ENCODE peak calls at places on chromosomes 11 and 22, in nine cellular contexts. X is T1000; V is stimulated activated CD8-positive, alpha-beta memory T cell treated with anti-CD3 and anti-CD28 coated beads, Interleukin-7, amount 100 ng/mL, for 1 hour; Z is left ventricle myocardium inferior; C is Right ventricle myocardium superior; B is NCI-H2081; P is stomach; T is endothelial cell; O is NCI-H1436. E is an unnamed sample.
A peak's percentile ranks its signal among the peaks of the same experiment; 100 is the strongest.

GRCh38 chr11:46055371-46055770 is 65.9 kb downstream of the PHF21A start:
- DNase-seq in Z (no peak), C (no peak), P (no peak), T (no peak), X (peak; percentile 44), O (no peak), B (no peak), V (no peak), E (no peak)

GRCh38 chr11:66290332-66290629 is 1.3 kb upstream of the YIF1A start:
- DNase-seq in X (no peak), T (no peak), P (no peak), C (no peak), Z (no peak), V (no peak), B (no peak), O (no peak), E (no peak)

GRCh38 chr11:105357764-105358163 is 218.2 kb upstream of the CARD18 start:
- DNase-seq in P (no peak), C (no peak), O (no peak), V (no peak), Z (no peak), B (no peak), X (no peak), T (no peak), E (no peak)

GRCh38 chr11:45610627-45611026 is 54.8 kb downstream of the CHST1 start:
- DNase-seq in O (no peak), C (peak; percentile 47), X (no peak), B (no peak), T (no peak), Z (no peak), V (no peak), P (no peak), E (no peak)

GRCh38 chr11:69327741-69328191 is 33.8 kb downstream of the MYEOV start:
- DNase-seq in P (peak; percentile 8), C (no peak), V (no peak), Z (no peak), X (no peak), B (no peak), O (no peak), T (no peak), E (no peak)

GRCh38 chr11:111846640-111847039 is 24.7 kb downstream of the ALG9 start:
- DNase-seq in O (no peak), C (no peak), P (no peak), B (no peak), X (peak; percentile 1), Z (no peak), V (no peak), T (no peak), E (no peak)

GRCh38 chr22:26393929-26394328 is 35.1 kb upstream of the ASPHD2 start:
- DNase-seq in P (no peak), T (no peak), Z (no peak), O (no peak), B (no peak), C (no peak), X (no peak), V (no peak), E (no peak)

GRCh38 chr11:33618956-33619355 is 81.7 kb downstream of the C11orf91 start:
- DNase-seq in Z (no peak), T (no peak), P (no peak), O (no peak), X (no peak), C (no peak), B (no peak), V (no peak), E (no peak)

GRCh38 chr11:82747471-82747870 is 13.8 kb upstream of the FAM181B start:
- DNase-seq in X (no peak), C (no peak), Z (no peak), B (no peak), O (no peak), P (no peak), V (no peak), T (no peak), E (no peak)

GRCh38 chr11:75577198-75577597 is 15.1 kb downstream of the SERPINH1 start:
- DNase-seq in B (peak; percentile 4), Z (no peak), P (peak; percentile 52), O (no peak), C (peak; percentile 72), V (peak; percentile 14), X (peak; percentile 21), T (peak; percentile 50), E (no peak)

GRCh38 chr11:59292611-59293010 is 66.1 kb upstream of the OR5AN1 start:
- DNase-seq in Z (no peak), C (no peak), B (no peak), X (no peak), T (no peak), V (no peak), P (no peak), O (no peak), E (no peak)

GRCh38 chr11:14971865-14972580 is at the start of gene CALCA:
- DNase-seq in Z (no peak), V (no peak), T (no peak), X (no peak), O (peak; percentile 64), C (no peak), B (no peak), P (no peak), E (no peak)

GRCh38 chr11:72741429-72741833 is 10.8 kb downstream of the ARAP1 start:
- DNase-seq in X (no peak), C (no peak), Z (peak; percentile 42), B (no peak), T (peak; percentile 31), O (no peak), V (no peak), P (no peak), E (no peak)

GRCh38 chr11:36249271-36249670 is 40.0 kb downstream of the COMMD9 start:
- DNase-seq in T (no peak), C (no peak), Z (no peak), V (no peak), B (no peak), X (peak; percentile 39), P (no peak), O (no peak), E (no peak)

GRCh38 chr11:119055901-119056300 is 1.1 kb downstream of the HYOU1 start:
- DNase-seq in O (no peak), P (no peak), X (no peak), Z (no peak), T (no peak), C (no peak), V (no peak), B (no peak), E (no peak)

GRCh38 chr22:50320671-50321325 is 6.0 kb downstream of the DENND6B start:
- DNase-seq in C (no peak), O (no peak), P (no peak), Z (no peak), B (no peak), V (no peak), X (no peak), T (no peak), E (no peak)

GRCh38 chr11:73414977-73415492 is 38.8 kb downstream of the RELT start:
- DNase-seq in X (no peak), B (no peak), C (no peak), V (no peak), P (no peak), O (no peak), Z (no peak), T (no peak), E (no peak)

GRCh38 chr11:17745032-17745772 is 10.6 kb downstream of the KCNC1 start:
- DNase-seq in T (no peak), X (no peak), C (peak; percentile 24), P (no peak), V (no peak), O (no peak), Z (no peak), B (no peak), E (no peak)

GRCh38 chr11:96413408-96413807 is 23.6 kb downstream of the JRKL start:
- DNase-seq in T (no peak), V (no peak), X (no peak), B (no peak), P (no peak), C (no peak), O (no peak), Z (no peak), E (no peak)

GRCh38 chr11:121418625-121419114 is 33.4 kb upstream of the SORL1 start:
- DNase-seq in X (no peak), T (no peak), B (no peak), C (peak; percentile 60), O (no peak), P (no peak), Z (no peak), V (peak; percentile 3), E (no peak)

GRCh38 chr11:69862797-69863543 is 43.8 kb upstream of the FGF3 start:
- DNase-seq in O (no peak), X (no peak), C (no peak), B (no peak), V (no peak), P (no peak), Z (no peak), T (no peak), E (no peak)

GRCh38 chr11:111983187-111983986 is 41.8 kb upstream of the DLAT start:
- DNase-seq in Z (no peak), T (peak; percentile 36), P (peak; percentile 71), C (peak; percentile 48), B (peak; percentile 4), O (no peak), V (no peak), X (no peak), E (no peak)

GRCh38 chr11:45816614-45817013 is 11.7 kb downstream of the SLC35C1 start:
- DNase-seq in P (no peak), B (peak; percentile 44), Z (no peak), C (no peak), O (no peak), V (no peak), X (no peak), T (no peak), E (no peak)

GRCh38 chr11:7775689-7776088 is 21.1 kb downstream of the OR5P2 start:
- DNase-seq in T (no peak), Z (no peak), O (no peak), V (no peak), P (no peak), B (no peak), X (no peak), C (no peak), E (no peak)

GRCh38 chr22:30027169-30027568 is 53.1 kb upstream of the HORMAD2 start:
- DNase-seq in O (no peak), P (peak; percentile 64), T (no peak), Z (no peak), V (no peak), C (no peak), B (no peak), X (no peak), E (no peak)

GRCh38 chr22:29382575-29383328 is 5.6 kb downstream of the AP1B1 start:
- DNase-seq in C (no peak), T (no peak), B (no peak), X (no peak), P (peak; percentile 63), O (no peak), Z (no peak), V (no peak), E (no peak)

GRCh38 chr11:65429724-65430405 is 7.3 kb downstream of the NEAT1 start:
- DNase-seq in B (no peak), T (no peak), Z (peak; percentile 72), X (no peak), O (no peak), C (peak; percentile 86), P (peak; percentile 80), V (no peak), E (no peak)

GRCh38 chr11:3954448-3955298 is 99.2 kb downstream of the STIM1 start:
- DNase-seq in X (no peak), B (no peak), C (no peak), Z (no peak), O (no peak), T (no peak), V (no peak), P (no peak), E (no peak)

GRCh38 chr11:88303037-88303436 is 34.5 kb downstream of the CTSC start:
- DNase-seq in P (no peak), C (no peak), T (no peak), Z (no peak), V (no peak), X (no peak), O (no peak), B (no peak), E (no peak)

GRCh38 chr22:34914871-34915270 is 151.1 kb upstream of the ISX start:
- DNase-seq in V (no peak), O (no peak), X (no peak), Z (no peak), P (no peak), B (no peak), C (no peak), T (no peak), E (no peak)

GRCh38 chr11:6586434-6587359 is 16.7 kb downstream of the RRP8 start:
- DNase-seq in C (peak; percentile 76), O (no peak), Z (no peak), P (no peak), T (no peak), B (no peak), V (no peak), X (no peak), E (no peak)